ENCODE peak calls at places on chromosomes 7 and 10, in five cellular contexts. H is GM23338; E is mammary epithelial cell; L is adrenal gland; T is effector memory CD4-positive, alpha-beta T cell. K is an unnamed sample.

GRCh38 chr7:37916673-37917660 is at the start of gene SFRP4:
- DNase-seq in H (peak; percentile 84), E (peak; percentile 12), L (peak; percentile 77), T (no peak), K (no peak)

GRCh38 chr10:132667613-132668394 is 118.1 kb downstream of the NKX6-2 start:
- DNase-seq in H (no peak), E (no peak), L (no peak), T (no peak), K (no peak)

GRCh38 chr10:119153041-119153440 is 12.5 kb downstream of the SFXN4 start:
- DNase-seq in H (no peak), E (no peak), L (no peak), T (no peak), K (no peak)

GRCh38 chr10:29881336-29881751 is 178.0 kb downstream of the JCAD start:
- DNase-seq in H (no peak), E (no peak), L (no peak), T (no peak), K (no peak)

GRCh38 chr7:42678315-42678714 is 233.6 kb downstream of the C7orf25 start:
- DNase-seq in H (no peak), E (no peak), L (no peak), T (no peak), K (no peak)

GRCh38 chr10:4569132-4569531 is 256.9 kb upstream of the AKR1E2 start:
- DNase-seq in H (no peak), E (no peak), L (no peak), T (no peak), K (no peak)

GRCh38 chr7:70479153-70480021 is 652.6 kb upstream of the GALNT17 start:
- DNase-seq in H (no peak), E (no peak), L (no peak), T (no peak), K (no peak)

GRCh38 chr7:38142736-38143135 is 35.3 kb upstream of the STARD3NL start:
- DNase-seq in H (no peak), E (no peak), L (no peak), T (no peak), K (no peak)

GRCh38 chr7:135204271-135204872 is 7.0 kb downstream of the WDR91 start:
- DNase-seq in H (no peak), E (no peak), L (no peak), T (no peak), K (no peak)

GRCh38 chr7:133602291-133602690 is 349.4 kb downstream of the EXOC4 start:
- DNase-seq in H (peak; percentile 14), E (peak; percentile 26), L (peak; percentile 20), T (no peak), K (peak; percentile 7)

GRCh38 chr7:18762189-18762588 is 266.6 kb downstream of the HDAC9 start:
- DNase-seq in H (no peak), E (no peak), L (no peak), T (no peak), K (no peak)

DNA sequence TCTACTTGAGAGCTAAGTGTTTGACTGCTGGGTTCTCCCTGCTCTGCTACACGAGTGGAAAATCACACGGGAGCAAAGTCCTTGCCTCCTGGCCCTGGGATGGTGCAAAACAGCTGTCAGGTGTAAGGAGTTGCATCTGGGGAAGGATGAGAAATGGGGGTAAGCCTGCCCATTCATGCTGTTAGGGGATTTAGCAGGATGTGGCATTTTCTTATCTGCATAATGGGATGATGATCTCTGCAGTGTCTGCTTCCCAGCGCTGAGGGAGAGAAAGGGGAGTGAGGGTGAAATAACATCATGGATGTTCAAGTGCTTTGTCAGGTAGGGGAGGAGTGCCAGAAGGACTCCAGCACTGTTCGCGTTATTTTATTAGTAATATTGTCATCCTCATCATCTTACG is 64.5 kb upstream of the ZNF438 start:
- DNase-seq in H (no peak), E (no peak), L (no peak), T (no peak), K (no peak)
- H3K4me1 ChIP-seq in H (no peaks in the 10 kb centered on the region), E (peaks cover 21% of the 10 kb centered on the region), L (no peaks in the 10 kb centered on the region), T (no peaks in the 10 kb centered on the region), K (peaks cover 17% of the 10 kb centered on the region)

DNA sequence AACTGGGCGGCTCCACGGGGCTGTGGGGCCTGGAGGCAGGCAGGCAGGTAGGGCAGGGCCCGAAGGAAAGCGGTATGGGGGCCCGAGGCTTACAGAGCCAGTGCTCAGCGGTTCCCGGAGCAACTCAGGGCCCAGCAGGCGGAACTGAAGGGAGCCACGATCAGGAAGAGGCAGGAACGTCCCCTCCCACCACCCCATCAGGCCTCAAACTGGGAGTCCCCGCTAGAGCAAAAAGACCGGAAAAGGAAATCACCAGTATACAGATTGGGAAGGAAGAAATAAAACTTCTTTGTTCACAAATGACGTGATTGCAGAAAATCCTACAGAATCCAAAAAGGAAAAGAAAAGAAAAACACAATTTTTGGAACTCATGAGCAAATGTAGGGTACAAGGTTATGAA is 21.6 kb upstream of the ZFAND2A start:
- DNase-seq in H (no peak), E (no peak), L (no peak), T (no peak), K (no peak)
- H3K27ac ChIP-seq in H (no peak overlapping the region), E (no peak overlapping the region), L (no peak overlapping the region), T (no peak overlapping the region), K (no peak overlapping the region)

GRCh38 chr7:159118623-159119022 is 26.0 kb downstream of the VIPR2 start:
- DNase-seq in H (no peak), E (no peak), L (no peak), T (no peak), K (no peak)
- H3K4me1 ChIP-seq in H (peaks cover 6% of the 10 kb centered on the region), E (no peaks in the 10 kb centered on the region), L (no peaks in the 10 kb centered on the region), T (no peaks in the 10 kb centered on the region), K (no peaks in the 10 kb centered on the region)

GRCh38 chr7:100441641-100442535 is 5.6 kb upstream of the PPP1R35 start:
- DNase-seq in H (no peak), E (no peak), L (no peak), T (no peak), K (no peak)

GRCh38 chr7:100444311-100445278 is 8.3 kb upstream of the PPP1R35 start:
- DNase-seq in H (no peak), E (no peak), L (peak; percentile 72), T (no peak), K (no peak)

GRCh38 chr7:100443096-100443840 is 7.0 kb upstream of the PPP1R35 start:
- DNase-seq in H (no peak), E (no peak), L (no peak), T (no peak), K (no peak)

GRCh38 chr7:100449190-100449795 is 13.0 kb upstream of the PPP1R35 start:
- DNase-seq in H (no peak), E (no peak), L (no peak), T (no peak), K (no peak)

DNA sequence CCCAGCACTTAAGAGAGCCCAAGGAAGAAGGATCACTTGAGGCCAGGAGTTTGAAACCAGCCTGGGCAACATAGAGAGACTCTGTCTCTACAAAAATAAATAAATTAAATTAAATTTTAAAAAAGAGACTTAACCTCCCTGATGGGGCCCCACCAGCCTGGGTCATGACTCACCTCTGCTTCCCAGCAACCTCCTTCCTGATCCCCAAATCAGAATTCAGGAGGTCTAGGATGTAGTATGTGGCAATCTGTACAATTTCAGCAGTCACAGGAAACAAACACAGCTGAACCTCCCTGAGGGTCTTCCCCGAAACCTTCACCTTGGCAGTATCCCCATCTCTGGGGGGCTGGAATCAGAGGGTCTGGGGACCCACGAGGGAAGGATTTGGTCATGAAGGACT is 9.7 kb upstream of the PPP1R35 start:
- DNase-seq in H (no peak), E (no peak), L (peak; percentile 41), T (no peak), K (no peak)
- H3K27ac ChIP-seq in H (no peak overlapping the region), E (no peak overlapping the region), L (no peak overlapping the region), T (no peak overlapping the region), K (no peak overlapping the region)

DNA sequence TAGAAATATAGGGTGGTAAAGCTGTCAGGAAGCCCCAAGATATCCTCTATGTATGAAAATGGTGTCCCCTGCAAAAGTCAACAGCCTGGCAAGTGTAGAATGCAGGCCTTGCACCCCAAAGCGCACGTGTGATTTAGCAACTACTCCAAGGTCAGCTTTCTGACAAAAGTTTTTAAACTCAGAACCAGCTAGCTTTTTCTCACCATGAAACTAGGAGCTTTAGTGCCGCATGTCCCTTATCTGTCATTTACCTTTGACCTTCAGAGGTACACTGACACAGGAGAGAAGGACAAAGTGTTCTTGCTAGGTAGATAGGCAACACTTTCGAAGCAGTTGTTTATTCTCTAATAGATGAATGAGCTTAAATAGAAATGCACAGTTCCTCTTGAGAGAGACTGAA is 70.9 kb downstream of the RBM33 start:
- DNase-seq in H (no peak), E (no peak), L (no peak), T (no peak), K (no peak)
- H3K4me1 ChIP-seq in H (peaks cover 5% of the 10 kb centered on the region), E (no peaks in the 10 kb centered on the region), L (no peaks in the 10 kb centered on the region), T (no peaks in the 10 kb centered on the region), K (no peaks in the 10 kb centered on the region)

GRCh38 chr10:79022565-79023488 is 45.9 kb upstream of the ZMIZ1 start:
- DNase-seq in H (peak; percentile 82), E (no peak), L (no peak), T (no peak), K (no peak)
- H3K27ac ChIP-seq in H (no peak overlapping the region), E (no peak overlapping the region), L (no peak overlapping the region), T (no peak overlapping the region), K (no peak overlapping the region)

GRCh38 chr10:6957851-6958250 is 377.8 kb upstream of the PRKCQ start:
- DNase-seq in H (no peak), E (no peak), L (no peak), T (no peak), K (no peak)

GRCh38 chr10:6958723-6959122 is 378.6 kb upstream of the PRKCQ start:
- DNase-seq in H (no peak), E (no peak), L (no peak), T (no peak), K (no peak)

GRCh38 chr10:6962576-6962975 is 382.5 kb upstream of the PRKCQ start:
- DNase-seq in H (no peak), E (no peak), L (no peak), T (no peak), K (no peak)

GRCh38 chr10:6956562-6956961 is 376.5 kb upstream of the PRKCQ start:
- DNase-seq in H (no peak), E (no peak), L (no peak), T (no peak), K (no peak)

DNA sequence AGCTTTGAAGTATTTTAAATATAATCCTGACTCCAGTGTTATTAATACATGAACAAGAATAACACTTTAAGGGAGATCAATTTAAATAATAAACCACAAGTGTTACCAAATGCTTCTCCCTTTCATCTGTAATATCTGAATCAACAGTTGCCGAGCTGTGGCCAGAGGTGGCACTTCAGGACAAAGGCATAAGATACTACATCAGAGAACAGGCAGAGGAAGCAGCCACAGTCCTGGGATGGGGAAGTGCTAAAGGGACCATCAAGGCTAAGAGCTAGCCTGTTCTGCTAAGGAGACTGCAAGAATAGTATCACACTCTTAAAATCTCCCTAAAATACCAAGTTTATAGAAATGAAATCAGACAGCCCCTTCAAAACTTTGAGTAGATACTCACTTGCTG is 378.2 kb upstream of the PRKCQ start:
- DNase-seq in H (no peak), E (no peak), L (no peak), T (no peak), K (no peak)
- H3K4me1 ChIP-seq in H (peaks cover under 1% of the 10 kb centered on the region), E (no peaks in the 10 kb centered on the region), L (no peaks in the 10 kb centered on the region), T (peaks cover 7% of the 10 kb centered on the region), K (no peaks in the 10 kb centered on the region)

GRCh38 chr7:106485919-106486318 is 175.0 kb downstream of the CCDC71L start:
- DNase-seq in H (no peak), E (no peak), L (no peak), T (no peak), K (no peak)
- H3K27ac ChIP-seq in H (no peak overlapping the region), E (peak overlapping the region; percentile 87), L (no peak overlapping the region), T (no peak overlapping the region), K (peak overlapping the region; percentile 74)